ENCODE peak calls at places on chromosomes 16 and 17, in seven cellular contexts. Z is fibroblast of lung, U is GM23338, C is GM23248, M is PC-9, D is HCT116, S is PC-3. N is an unnamed sample.
A peak's percentile ranks its signal among the peaks of the same experiment; 100 is the strongest.

GRCh38 chr16:22373662-22374310 is 633 bp downstream of the CDR2 start:
- DNase-seq in Z (no peak), M (peak; percentile 34), C (peak; percentile 79), S (no peak), U (peak; percentile 61), D (no peak), N (no peak)

GRCh38 chr16:57623251-57624043 is 5.0 kb upstream of the ADGRG1 start:
- DNase-seq in M (peak; percentile 89), D (peak; percentile 55), S (peak; percentile 90), Z (peak; percentile 71), C (peak; percentile 60), U (peak; percentile 57), N (peak; percentile 95)

GRCh38 chr16:11534262-11534661 is 52.5 kb downstream of the LITAF start:
- DNase-seq in S (no peak), M (peak; percentile 23), U (no peak), C (peak; percentile 20), Z (peak; percentile 6), D (no peak), N (no peak)

GRCh38 chr17:41914358-41914766 is 4.4 kb downstream of the ACLY start:
- DNase-seq in C (no peak), S (no peak), Z (no peak), M (no peak), D (no peak), U (no peak), N (no peak)

GRCh38 chr17:34235389-34236028 is 19.6 kb upstream of the CCL2 start:
- DNase-seq in C (peak; percentile 37), M (no peak), S (no peak), D (no peak), Z (peak; percentile 61), U (no peak), N (no peak)

GRCh38 chr17:74303300-74303699 is 22.7 kb upstream of the KIF19 start:
- DNase-seq in Z (no peak), M (no peak), C (no peak), D (no peak), S (no peak), U (no peak), N (no peak)

GRCh38 chr17:68318103-68318991 is 27.1 kb downstream of the ARSG start:
- DNase-seq in Z (peak; percentile 72), U (no peak), C (peak; percentile 90), M (peak; percentile 71), D (peak; percentile 78), S (peak; percentile 96), N (peak; percentile 48)

GRCh38 chr17:83032781-83033180 is 46.6 kb upstream of the METRNL start:
- DNase-seq in S (no peak), D (no peak), U (no peak), Z (no peak), M (no peak), C (no peak), N (no peak)

GRCh38 chr16:69820926-69821541 is 58.9 kb downstream of the WWP2 start:
- DNase-seq in U (peak; percentile 17), Z (peak; percentile 55), M (no peak), S (no peak), D (no peak), C (peak; percentile 81), N (no peak)

GRCh38 chr17:45261577-45262515 is at the start of gene SPATA32:
- DNase-seq in U (peak; percentile 88), Z (peak; percentile 19), C (peak; percentile 62), M (no peak), D (no peak), S (peak; percentile 62), N (no peak)

GRCh38 chr16:9992441-9992840 is 189.8 kb downstream of the GRIN2A start:
- DNase-seq in D (no peak), S (no peak), M (no peak), Z (no peak), U (no peak), C (no peak), N (no peak)

GRCh38 chr16:17397499-17397891 is 73.3 kb downstream of the XYLT1 start:
- DNase-seq in C (peak; percentile 64), U (no peak), D (no peak), M (no peak), Z (peak; percentile 86), S (no peak), N (no peak)

GRCh38 chr16:69520800-69521602 is 44.8 kb upstream of the NFAT5 start:
- DNase-seq in C (peak; percentile 59), S (no peak), D (no peak), Z (no peak), M (no peak), U (no peak), N (no peak)

GRCh38 chr17:79182176-79183160 is 107.8 kb downstream of the ENGASE start:
- DNase-seq in C (no peak), U (peak; percentile 41), S (no peak), D (no peak), M (no peak), Z (no peak), N (no peak)
- TF ChIP-seq EZH2 in C (no peak), U (no peak), S (no peak), D (no peak), M (no peak), Z (peak; percentile 3), N (no peak)

GRCh38 chr16:85961988-85962915 is 63.3 kb downstream of the IRF8 start:
- DNase-seq in D (no peak), S (no peak), C (no peak), Z (no peak), U (no peak), M (no peak), N (no peak)

GRCh38 chr16:85960486-85961046 is 61.6 kb downstream of the IRF8 start:
- DNase-seq in S (no peak), U (no peak), D (no peak), Z (no peak), C (no peak), M (no peak), N (no peak)

GRCh38 chr16:85965125-85965524 is 66.2 kb downstream of the IRF8 start:
- DNase-seq in M (no peak), Z (no peak), U (peak; percentile 16), C (no peak), S (no peak), D (no peak), N (no peak)

GRCh38 chr16:85959686-85960085 is 60.7 kb downstream of the IRF8 start:
- DNase-seq in U (no peak), D (no peak), C (no peak), M (no peak), S (no peak), Z (no peak), N (no peak)

GRCh38 chr16:85963746-85964370 is 64.9 kb downstream of the IRF8 start:
- DNase-seq in D (no peak), U (no peak), C (peak; percentile 26), M (no peak), Z (peak; percentile 27), S (no peak), N (no peak)
- TF ChIP-seq EZH2 in D (no peak), U (no peak), C (no peak), M (no peak), Z (no peak), S (no peak), N (no peak)

GRCh38 chr16:19305443-19305842 is 19.9 kb downstream of the CLEC19A start:
- DNase-seq in M (no peak), U (no peak), Z (no peak), C (no peak), S (no peak), D (no peak), N (no peak)
- TF ChIP-seq EZH2 in M (no peak), U (no peak), Z (no peak), C (no peak), S (no peak), D (no peak), N (no peak)

GRCh38 chr17:79392598-79392997 is 218.3 kb downstream of the RBFOX3 start:
- DNase-seq in U (no peak), D (no peak), Z (no peak), C (no peak), S (no peak), M (no peak), N (no peak)

GRCh38 chr17:79393358-79394038 is 217.4 kb downstream of the RBFOX3 start:
- DNase-seq in D (peak; percentile 37), U (peak; percentile 86), M (peak; percentile 74), S (peak; percentile 91), Z (peak; percentile 29), C (peak; percentile 77), N (peak; percentile 43)

GRCh38 chr17:79391808-79392233 is 219.0 kb downstream of the RBFOX3 start:
- DNase-seq in M (peak; percentile 67), U (peak; percentile 91), Z (peak; percentile 38), C (peak; percentile 82), D (peak; percentile 66), S (peak; percentile 89), N (peak; percentile 41)

GRCh38 chr17:79389896-79390295 is 221.0 kb downstream of the RBFOX3 start:
- DNase-seq in D (no peak), C (no peak), S (no peak), U (no peak), M (no peak), Z (no peak), N (no peak)

GRCh38 chr17:79391376-79391775 is 219.5 kb downstream of the RBFOX3 start:
- DNase-seq in D (no peak), M (no peak), C (no peak), S (no peak), U (no peak), Z (no peak), N (no peak)
- TF ChIP-seq EZH2 in D (no peak), M (no peak), C (no peak), S (no peak), U (no peak), Z (no peak), N (no peak)

N was measured in mammary epithelial cell.